ENCODE peak calls at places on chromosomes 16 and 17, in six cellular contexts. A is sigmoid colon; V is choroid plexus epithelial cell; Q is stimulated activated CD4-positive, alpha-beta T cell treated with anti-CD3 and anti-CD28 coated beads, Interleukin-4, amount 100 ng/mL, for 1 hour; D is NCI-H446; N is hippocampal formation. G is an unnamed sample.

GRCh38 chr17:4003131-4003500 is 38.9 kb upstream of the ATP2A3 start:
- DNase-seq in D (no peak), A (peak; percentile 61), N (no peak), Q (no peak), V (no peak), G (no peak)

GRCh38 chr17:48546187-48546923 is 1.4 kb upstream of the HOXB2 start:
- DNase-seq in A (peak; percentile 79), D (peak; percentile 77), Q (no peak), V (no peak), N (no peak), G (no peak)

GRCh38 chr16:89922884-89923639 is at the start of gene TUBB3:
- DNase-seq in Q (peak; percentile 37), N (peak; percentile 24), D (peak; percentile 86), A (no peak), V (peak; percentile 82), G (peak; percentile 78)

GRCh38 chr17:82418001-82418986 is at the start of the genes HEXD and OGFOD3:
- DNase-seq in V (peak; percentile 82), D (peak; percentile 90), Q (peak; percentile 84), A (peak; percentile 86), N (peak; percentile 85), G (peak; percentile 84)

GRCh38 chr16:81174644-81175324 is 63.7 kb upstream of the BCO1 start:
- DNase-seq in V (peak; percentile 53), N (no peak), A (no peak), Q (no peak), D (no peak), G (no peak)

GRCh38 chr17:66670211-66670610 is 164.7 kb upstream of the CACNG5 start:
- DNase-seq in A (no peak), D (no peak), Q (no peak), N (no peak), V (no peak), G (no peak)

GRCh38 chr16:86538196-86538780 is 16.7 kb downstream of the MTHFSD start:
- DNase-seq in N (no peak), V (no peak), A (peak; percentile 57), D (no peak), Q (no peak), G (no peak)

GRCh38 chr16:12289175-12290063 is 312.9 kb downstream of the SNX29 start:
- DNase-seq in D (no peak), N (no peak), V (no peak), Q (no peak), A (no peak), G (no peak)

GRCh38 chr16:66668777-66669444 is 27.6 kb downstream of the CMTM4 start:
- DNase-seq in N (no peak), Q (no peak), V (peak; percentile 33), D (no peak), A (no peak), G (no peak)

GRCh38 chr16:17238285-17239028 is 232.3 kb downstream of the XYLT1 start:
- DNase-seq in A (no peak), N (no peak), V (no peak), D (no peak), Q (no peak), G (no peak)

GRCh38 chr17:9905902-9906301 is 831 bp upstream of the RCVRN start:
- DNase-seq in D (no peak), N (peak; percentile 6), V (peak; percentile 37), Q (no peak), A (no peak), G (no peak)

GRCh38 chr16:29023279-29024278 is 38.7 kb downstream of the LAT start:
- DNase-seq in A (peak; percentile 34), V (peak; percentile 7), N (no peak), Q (no peak), D (no peak), G (no peak)

GRCh38 chr17:78346605-78347250 is 13.1 kb downstream of the SOCS3 start:
- DNase-seq in N (no peak), A (no peak), D (no peak), V (no peak), Q (no peak), G (no peak)

GRCh38 chr17:61232871-61233270 is 166.8 kb upstream of the TBX2 start:
- DNase-seq in N (no peak), D (no peak), A (no peak), Q (no peak), V (no peak), G (no peak)